ENCODE peak calls at places on chromosomes 7 and 10, in four cellular contexts. F is activated T-cell treated with anti-CD3 and anti-CD28 coated beads, Interleukin-2, amount 50 U/mL, for 72 hours; D is iris pigment epithelial cell; L is HEK293T. E is an unnamed sample.
A peak's percentile ranks its signal among the peaks of the same experiment; 100 is the strongest.

GRCh38 chr10:37860494-37861190 is 3.2 kb upstream of the ZNF248 start:
- DNase-seq in F (no peak), D (peak; percentile 63), L (no peak), E (peak; percentile 78)

GRCh38 chr7:123041085-123041484 is 45.6 kb upstream of the TAS2R16 start:
- DNase-seq in L (no peak), D (peak; percentile 91), F (no peak), E (no peak)

GRCh38 chr7:16509829-16510228 is 16.8 kb upstream of the LRRC72 start:
- DNase-seq in L (no peak), F (no peak), D (no peak), E (no peak)

GRCh38 chr7:20329389-20330175 is 1.1 kb upstream of the ITGB8 start:
- DNase-seq in D (peak; percentile 65), F (peak; percentile 8), L (peak; percentile 68), E (peak; percentile 77)

GRCh38 chr7:157413881-157414701 is 77.3 kb downstream of the DNAJB6 start:
- DNase-seq in D (no peak), F (no peak), L (no peak), E (no peak)

GRCh38 chr10:12201543-12201942 is 5.6 kb downstream of the CDC123 start:
- DNase-seq in F (peak; percentile 6), L (no peak), D (peak; percentile 16), E (no peak)

GRCh38 chr7:141362580-141363435 is 188.4 kb upstream of the AGK start:
- DNase-seq in L (no peak), F (no peak), D (peak; percentile 66), E (peak; percentile 78)

GRCh38 chr7:83413425-83413824 is 235.5 kb downstream of the SEMA3E start:
- DNase-seq in D (peak; percentile 32), F (no peak), L (no peak), E (peak; percentile 54)

GRCh38 chr10:44569193-44570091 is 184.5 kb upstream of the CXCL12 start:
- DNase-seq in L (no peak), D (peak; percentile 90), F (no peak), E (peak; percentile 94)

GRCh38 chr7:26436996-26437547 is 145.4 kb downstream of the SNX10 start:
- DNase-seq in L (no peak), D (no peak), F (no peak), E (no peak)

GRCh38 chr7:106514887-106515286 is 146.1 kb downstream of the CCDC71L start:
- DNase-seq in F (no peak), L (no peak), D (no peak), E (no peak)

GRCh38 chr7:26188291-26188999 is 12.1 kb downstream of the HNRNPA2B1 start:
- DNase-seq in F (no peak), L (no peak), D (no peak), E (no peak)

GRCh38 chr7:24307294-24307693 is 23.3 kb downstream of the NPY start:
- DNase-seq in L (no peak), F (no peak), D (no peak), E (no peak)

GRCh38 chr7:64884085-64884912 is 18.8 kb upstream of the ZNF273 start:
- DNase-seq in D (no peak), F (no peak), L (no peak), E (no peak)

GRCh38 chr7:44463169-44463808 is 27.2 kb downstream of the NUDCD3 start:
- DNase-seq in L (no peak), D (peak; percentile 35), F (no peak), E (peak; percentile 50)

GRCh38 chr10:95406651-95407280 is 116.0 kb upstream of the PDLIM1 start:
- DNase-seq in F (no peak), D (no peak), L (no peak), E (peak; percentile 35)

GRCh38 chr10:59985639-59986038 is 79.3 kb upstream of the CCDC6 start:
- DNase-seq in F (no peak), L (no peak), D (no peak), E (no peak)

GRCh38 chr7:90999989-91000979 is 263.9 kb upstream of the FZD1 start:
- DNase-seq in F (no peak), L (no peak), D (peak; percentile 40), E (peak; percentile 17)

GRCh38 chr10:93468532-93469213 is 13.5 kb downstream of the MYOF start:
- DNase-seq in F (no peak), L (no peak), D (peak; percentile 95), E (peak; percentile 94)

GRCh38 chr10:131636841-131637724 is 263.7 kb upstream of the PPP2R2D start:
- DNase-seq in D (no peak), L (no peak), F (no peak), E (no peak)

GRCh38 chr10:74293686-74294365 is 142.8 kb downstream of the ADK start:
- DNase-seq in F (no peak), L (no peak), D (peak; percentile 80), E (peak; percentile 86)

GRCh38 chr7:146235210-146235609 is 118.6 kb downstream of the CNTNAP2 start:
- DNase-seq in L (no peak), F (no peak), D (no peak), E (no peak)

GRCh38 chr7:94375713-94376112 is 19.0 kb upstream of the COL1A2 start:
- DNase-seq in F (no peak), D (peak; percentile 99), L (no peak), E (peak; percentile 99)

GRCh38 chr10:82266438-82266837 is 391.4 kb downstream of the NRG3 start:
- DNase-seq in D (no peak), L (no peak), F (no peak), E (peak; percentile 97)

GRCh38 chr10:3068968-3069737 is 1.8 kb downstream of the PFKP start:
- DNase-seq in D (no peak), L (no peak), F (peak; percentile 30), E (no peak)

GRCh38 chr7:338295-339061 is 48.5 kb downstream of the FOXL3 start:
- DNase-seq in F (no peak), L (no peak), D (no peak), E (no peak)

GRCh38 chr10:58529077-58529728 is 16.5 kb downstream of the BICC1 start:
- DNase-seq in L (no peak), D (no peak), F (no peak), E (no peak)

GRCh38 chr10:557792-558328 is 131.6 kb downstream of the DIP2C start:
- DNase-seq in F (no peak), D (no peak), L (peak; percentile 36), E (no peak)

GRCh38 chr10:5546891-5547683 is 22.3 kb downstream of the CALML3 start:
- DNase-seq in D (peak; percentile 61), F (no peak), L (no peak), E (peak; percentile 16)

GRCh38 chr7:25289522-25289921 is 61.2 kb upstream of the NPVF start:
- DNase-seq in F (no peak), L (no peak), D (no peak), E (no peak)

GRCh38 chr10:5876181-5876768 is 13.4 kb downstream of the ANKRD16 start:
- DNase-seq in L (no peak), F (no peak), D (peak; percentile 69), E (peak; percentile 32)

GRCh38 chr7:149686001-149686400 is 87.4 kb downstream of the ZNF467 start:
- DNase-seq in F (no peak), L (no peak), D (peak; percentile 89), E (peak; percentile 85)

GRCh38 chr7:24881622-24882021 is 98.4 kb downstream of the OSBPL3 start:
- DNase-seq in L (peak; percentile 23), D (no peak), F (no peak), E (no peak)

GRCh38 chr10:117804470-117805011 is 242.2 kb downstream of the RAB11FIP2 start:
- DNase-seq in F (no peak), D (no peak), L (no peak), E (no peak)

GRCh38 chr7:11835260-11835659 is 3.3 kb upstream of the THSD7A start:
- DNase-seq in F (no peak), L (no peak), D (no peak), E (peak; percentile 23)